ENCODE peak calls at places on chromosomes 11 and 22, in seven cellular contexts. One of them, this sample, is unnamed.

GRCh38 chr11:69071086-69071800 is 22.5 kb downstream of the TPCN2 start:
- DNase-seq in psoas muscle: no peak
- DNase-seq in epithelial cell of esophagus: no peak
- DNase-seq in midbrain: no peak
- DNase-seq in type B pancreatic cell: no peak
- DNase-seq in caudate nucleus: no peak
- DNase-seq in cerebellum: no peak
- DNase-seq in this sample: no peak

GRCh38 chr11:13183094-13183825 is 94.3 kb upstream of the BMAL1 start:
- DNase-seq in cerebellum: peak
- DNase-seq in midbrain: peak
- DNase-seq in type B pancreatic cell: no peak
- DNase-seq in psoas muscle: no peak
- DNase-seq in caudate nucleus: peak
- DNase-seq in epithelial cell of esophagus: peak
- DNase-seq in this sample: peak

GRCh38 chr22:28882878-28883656 is at the start of gene ZNRF3:
- DNase-seq in caudate nucleus: peak
- DNase-seq in epithelial cell of esophagus: peak
- DNase-seq in midbrain: peak
- DNase-seq in type B pancreatic cell: peak
- DNase-seq in cerebellum: peak
- DNase-seq in psoas muscle: peak
- DNase-seq in this sample: peak

GRCh38 chr22:32183625-32184024 is 21.2 kb downstream of the RFPL2 start:
- DNase-seq in midbrain: no peak
- DNase-seq in type B pancreatic cell: no peak
- DNase-seq in epithelial cell of esophagus: no peak
- DNase-seq in psoas muscle: no peak
- DNase-seq in caudate nucleus: no peak
- DNase-seq in cerebellum: no peak
- DNase-seq in this sample: no peak

GRCh38 chr11:123235117-123235686 is 40.2 kb upstream of the CLMP start:
- DNase-seq in epithelial cell of esophagus: no peak
- DNase-seq in cerebellum: no peak
- DNase-seq in midbrain: no peak
- DNase-seq in caudate nucleus: peak
- DNase-seq in psoas muscle: peak
- DNase-seq in type B pancreatic cell: no peak
- DNase-seq in this sample: peak

GRCh38 chr22:31532060-31532459 is 35.7 kb downstream of the SFI1 start:
- DNase-seq in type B pancreatic cell: no peak
- DNase-seq in psoas muscle: no peak
- DNase-seq in epithelial cell of esophagus: no peak
- DNase-seq in cerebellum: no peak
- DNase-seq in caudate nucleus: no peak
- DNase-seq in midbrain: no peak
- DNase-seq in this sample: no peak

GRCh38 chr11:2779981-2780849 is 80.4 kb upstream of the KCNQ1OT1 start:
- DNase-seq in type B pancreatic cell: peak
- DNase-seq in caudate nucleus: no peak
- DNase-seq in psoas muscle: peak
- DNase-seq in epithelial cell of esophagus: no peak
- DNase-seq in midbrain: no peak
- DNase-seq in cerebellum: no peak
- DNase-seq in this sample: no peak

GRCh38 chr11:46537121-46537520 is 56.7 kb downstream of the AMBRA1 start:
- DNase-seq in psoas muscle: no peak
- DNase-seq in cerebellum: no peak
- DNase-seq in type B pancreatic cell: no peak
- DNase-seq in midbrain: peak
- DNase-seq in caudate nucleus: no peak
- DNase-seq in epithelial cell of esophagus: no peak
- DNase-seq in this sample: no peak

GRCh38 chr11:123616505-123617198 is 37.8 kb downstream of the SCN3B start:
- DNase-seq in psoas muscle: peak
- DNase-seq in epithelial cell of esophagus: peak
- DNase-seq in cerebellum: peak
- DNase-seq in caudate nucleus: peak
- DNase-seq in type B pancreatic cell: no peak
- DNase-seq in midbrain: peak
- DNase-seq in this sample: peak

GRCh38 chr11:133905677-133906156 is 51.1 kb downstream of the IGSF9B start:
- DNase-seq in midbrain: no peak
- DNase-seq in caudate nucleus: no peak
- DNase-seq in cerebellum: no peak
- DNase-seq in epithelial cell of esophagus: no peak
- DNase-seq in type B pancreatic cell: no peak
- DNase-seq in psoas muscle: no peak
- DNase-seq in this sample: no peak

GRCh38 chr11:6258571-6258998 is 1.1 kb upstream of the CCKBR start:
- DNase-seq in psoas muscle: no peak
- DNase-seq in midbrain: no peak
- DNase-seq in caudate nucleus: peak
- DNase-seq in epithelial cell of esophagus: no peak
- DNase-seq in type B pancreatic cell: no peak
- DNase-seq in cerebellum: peak
- DNase-seq in this sample: peak

GRCh38 chr11:94793822-94794221 is 25.7 kb downstream of the AMOTL1 start:
- DNase-seq in type B pancreatic cell: no peak
- DNase-seq in epithelial cell of esophagus: no peak
- DNase-seq in midbrain: no peak
- DNase-seq in caudate nucleus: no peak
- DNase-seq in cerebellum: no peak
- DNase-seq in psoas muscle: no peak
- DNase-seq in this sample: no peak

GRCh38 chr11:88089134-88089533 is 86.1 kb downstream of the RAB38 start:
- DNase-seq in type B pancreatic cell: no peak
- DNase-seq in caudate nucleus: no peak
- DNase-seq in cerebellum: no peak
- DNase-seq in epithelial cell of esophagus: no peak
- DNase-seq in midbrain: no peak
- DNase-seq in psoas muscle: no peak
- DNase-seq in this sample: no peak

GRCh38 chr11:78354741-78355705 is 62.6 kb downstream of the GAB2 start:
- DNase-seq in psoas muscle: no peak
- DNase-seq in caudate nucleus: no peak
- DNase-seq in midbrain: no peak
- DNase-seq in epithelial cell of esophagus: no peak
- DNase-seq in type B pancreatic cell: no peak
- DNase-seq in cerebellum: no peak
- DNase-seq in this sample: no peak

GRCh38 chr11:94193288-94193687 is 64.6 kb downstream of the PANX1 start:
- DNase-seq in epithelial cell of esophagus: peak
- DNase-seq in type B pancreatic cell: no peak
- DNase-seq in midbrain: no peak
- DNase-seq in psoas muscle: peak
- DNase-seq in caudate nucleus: no peak
- DNase-seq in cerebellum: peak
- DNase-seq in this sample: no peak